ENCODE peak calls at places on chromosome 20, in five cellular contexts. L is CD8-positive, alpha-beta T cell; D is IMR-90; S is uterus; A is lower lobe of right lung. N is an unnamed sample. For H3K4me1, the result is how much of the 10 kb centered on the place peaks cover.

GRCh38 chr20:44039147-44039546 is 124.5 kb downstream of the TOX2 start:
- DNase-seq in L (no peak), D (no peak), S (no peak), A (no peak), N (no peak)

GRCh38 chr20:38131588-38132121 is 33.4 kb downstream of the TGM2 start:
- DNase-seq in L (no peak), D (no peak), S (peak), A (peak), N (no peak)

GRCh38 chr20:4697874-4698221 is 23.9 kb upstream of the PRND start:
- DNase-seq in L (no peak), D (no peak), S (no peak), A (no peak), N (no peak)

GRCh38 chr20:12152996-12153395 is 235.3 kb downstream of the BTBD3 start:
- DNase-seq in L (no peak), D (peak), S (no peak), A (no peak), N (no peak)

GRCh38 chr20:23246682-23247664 is 103.6 kb upstream of the NXT1 start:
- DNase-seq in L (no peak), D (no peak), S (peak), A (no peak), N (peak)

GRCh38 chr20:34461779-34462087 is 54.5 kb upstream of the DYNLRB1 start:
- DNase-seq in L (no peak), D (peak), S (no peak), A (no peak), N (no peak)

GRCh38 chr20:38120625-38120988 is 44.5 kb downstream of the TGM2 start:
- DNase-seq in L (no peak), D (no peak), S (no peak), A (no peak), N (no peak)

GRCh38 chr20:37385659-37386504 is 39.9 kb downstream of the SRC start:
- DNase-seq in L (no peak), D (no peak), S (peak), A (peak), N (peak)

GRCh38 chr20:52800734-52801627 is 171.2 kb upstream of the TSHZ2 start:
- DNase-seq in L (no peak), D (no peak), S (no peak), A (no peak), N (no peak)

GRCh38 chr20:54133434-54134427 is 40.1 kb downstream of the CYP24A1 start:
- DNase-seq in L (no peak), D (peak), S (no peak), A (no peak), N (no peak)

GRCh38 chr20:23368316-23369110 is 6.5 kb downstream of the GZF1 start:
- DNase-seq in L (no peak), D (peak), S (no peak), A (no peak), N (no peak)

GRCh38 chr20:25196701-25197120 is 1.2 kb downstream of the ENTPD6 start:
- DNase-seq in L (no peak), D (no peak), S (no peak), A (no peak), N (no peak)

GRCh38 chr20:4153251-4153650 is 137.9 kb upstream of the RNF24 start:
- DNase-seq in L (no peak), D (no peak), S (no peak), A (peak), N (no peak)

GRCh38 chr20:38896009-38896594 is 30.1 kb upstream of the FAM83D start:
- DNase-seq in L (no peak), D (no peak), S (no peak), A (no peak), N (no peak)

GRCh38 chr20:52645822-52646221 is 326.3 kb upstream of the TSHZ2 start:
- DNase-seq in L (no peak), D (no peak), S (no peak), A (no peak), N (no peak)

GRCh38 chr20:44807684-44808056 is 2.7 kb downstream of the RIMS4 start:
- DNase-seq in L (no peak), D (no peak), S (no peak), A (no peak), N (no peak)

GRCh38 chr20:62219992-62220665 is at the start of gene HRH3:
- DNase-seq in L (peak), D (no peak), S (peak), A (no peak), N (peak)

GRCh38 chr20:47063407-47063806 is 168.8 kb downstream of the EYA2 start:
- DNase-seq in L (no peak), D (no peak), S (no peak), A (no peak), N (no peak)

GRCh38 chr20:32582659-32583580 is 2.2 kb downstream of the NOL4L start:
- DNase-seq in L (no peak), D (no peak), S (peak), A (no peak), N (no peak)

GRCh38 chr20:1734269-1734858 is 76.8 kb upstream of the SIRPG start:
- DNase-seq in L (no peak), D (no peak), S (no peak), A (no peak), N (no peak)

GRCh38 chr20:44627364-44628010 is 24.0 kb downstream of the ADA start:
- DNase-seq in L (no peak), D (no peak), S (no peak), A (no peak), N (no peak)

GRCh38 chr20:62675156-62675871 is 33.0 kb downstream of the SLCO4A1 start:
- DNase-seq in L (no peak), D (no peak), S (no peak), A (no peak), N (no peak)

GRCh38 chr20:46773680-46774079 is 64.2 kb downstream of the SLC2A10 start:
- DNase-seq in L (no peak), D (no peak), S (no peak), A (no peak), N (no peak)

DNA sequence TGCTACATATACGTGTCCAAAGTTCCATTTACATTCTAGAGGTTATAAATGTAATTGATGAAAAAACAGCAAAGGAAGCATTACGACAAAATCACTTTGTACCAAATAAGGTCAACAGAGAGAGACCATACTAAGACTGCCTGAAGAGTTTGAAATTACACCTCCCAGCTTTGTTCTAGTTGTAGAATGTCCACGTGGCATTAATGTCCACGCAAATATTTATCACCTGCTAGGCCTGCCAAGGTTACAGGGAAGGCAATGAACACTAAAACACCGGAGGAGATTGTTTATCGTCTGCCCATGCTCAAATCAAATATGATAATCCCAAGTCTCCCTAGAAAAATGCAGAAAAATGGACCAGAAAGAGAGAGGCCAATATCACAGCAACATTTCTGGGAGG is 6.2 kb downstream of the RALGAPA2 start:
- DNase-seq in L (no peak), D (no peak), S (no peak), A (no peak), N (no peak)
- H3K4me1 ChIP-seq in L (under half), D (under half), S (under half), A (half or more), N (under half)

DNA sequence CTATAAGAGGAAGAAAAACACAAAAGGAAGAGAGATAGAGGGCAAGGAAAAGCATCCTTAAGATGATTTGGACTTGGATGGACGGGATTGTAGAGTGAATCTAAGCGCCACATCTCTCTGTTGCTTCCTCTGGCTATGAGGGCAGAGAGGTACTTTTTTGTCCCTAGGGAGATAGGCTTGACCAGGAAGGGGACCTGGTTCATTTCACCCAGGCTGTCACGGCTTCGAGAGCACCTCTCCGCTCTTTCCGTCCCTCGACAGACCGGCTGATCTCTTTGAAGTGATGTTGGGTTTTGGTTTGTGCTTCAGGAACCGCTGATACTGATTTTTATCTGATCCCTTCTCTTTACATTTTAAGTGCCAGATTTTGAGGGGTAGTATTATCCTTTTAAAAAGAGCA is 19.6 kb downstream of the NKX2-4 start:
- DNase-seq in L (no peak), D (no peak), S (no peak), A (no peak), N (no peak)
- TF ChIP-seq CTCF in L (no peak), D (no peak), S (no peak), A (no peak), N (no peak)

GRCh38 chr20:48761023-48761785 is 66.6 kb downstream of the PREX1 start:
- DNase-seq in L (peak), D (no peak), S (no peak), A (peak), N (peak)
- H3K27ac ChIP-seq in L (peak), D (no peak), S (peak), A (peak), N (no peak)

GRCh38 chr20:50632236-50632635 is 59.1 kb downstream of the RIPOR3 start:
- DNase-seq in L (no peak), D (no peak), S (no peak), A (no peak), N (no peak)
- H3K4me1 ChIP-seq in L (under half), D (under half), S (under half), A (under half), N (under half)

DNA sequence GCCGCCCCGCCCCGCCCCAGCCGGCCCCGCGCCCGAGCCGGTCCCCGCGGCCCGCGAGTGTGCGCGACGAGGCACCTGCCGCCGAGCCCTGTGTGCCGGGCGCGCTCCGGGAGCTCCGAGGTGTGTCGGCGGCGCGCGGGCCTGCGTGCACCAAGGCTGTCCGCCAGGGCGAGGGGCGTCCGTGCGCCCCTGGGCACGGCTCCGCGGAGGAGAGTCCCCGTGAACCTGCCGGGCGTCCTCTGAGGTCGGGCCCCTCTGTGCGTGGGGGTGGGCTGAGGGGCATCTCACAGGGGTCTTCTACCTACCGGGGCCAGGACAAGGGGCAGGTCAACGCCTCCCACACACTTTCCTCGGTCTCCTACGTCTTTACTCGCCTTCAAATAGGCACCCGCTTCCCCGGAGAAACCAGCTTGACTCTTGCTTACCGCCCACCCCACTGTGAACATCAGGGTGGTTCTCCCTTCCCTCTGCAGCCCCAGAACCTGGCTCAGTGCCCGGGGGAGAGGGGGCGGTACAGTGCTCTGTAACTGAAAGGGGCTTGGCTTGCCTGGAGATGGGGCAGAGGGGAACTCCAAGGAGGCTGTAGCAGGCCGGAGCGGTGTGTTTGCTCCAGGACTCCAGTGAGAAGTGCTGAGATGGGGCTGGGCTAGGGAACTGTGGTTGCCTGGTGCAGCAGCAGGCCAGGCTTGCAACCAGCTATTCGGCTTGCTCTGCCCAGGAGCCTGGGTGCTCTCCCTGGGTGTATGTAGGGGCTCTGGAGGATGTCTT is at the start of gene SAMD10:
- DNase-seq in L (peak), D (peak), S (peak), A (no peak), N (peak)
- TF ChIP-seq CTCF in L (no peak), D (no peak), S (peak), A (no peak), N (no peak)

GRCh38 chr20:6426287-6426891 is 303.6 kb upstream of the FERMT1 start:
- DNase-seq in L (no peak), D (no peak), S (no peak), A (no peak), N (no peak)

GRCh38 chr20:6418732-6419131 is 295.9 kb upstream of the FERMT1 start:
- DNase-seq in L (no peak), D (peak), S (no peak), A (no peak), N (no peak)

GRCh38 chr20:6420336-6420735 is 297.5 kb upstream of the FERMT1 start:
- DNase-seq in L (no peak), D (peak), S (no peak), A (no peak), N (no peak)

GRCh38 chr20:6416371-6416770 is 293.5 kb upstream of the FERMT1 start:
- DNase-seq in L (no peak), D (no peak), S (no peak), A (no peak), N (no peak)

GRCh38 chr20:6421321-6422030 is 298.6 kb upstream of the FERMT1 start:
- DNase-seq in L (no peak), D (no peak), S (no peak), A (no peak), N (no peak)
- H3K27ac ChIP-seq in L (no peak), D (no peak), S (no peak), A (no peak), N (no peak)

N was measured in adrenal gland.